ENCODE peak calls at places on chromosome X, in five cellular contexts. One of them, this sample, is unnamed. For H3K4me1, the result is how much of the 10 kb centered on the place peaks cover.

GRCh38 chrX:129719268-129719667 is 19.5 kb upstream of the XPNPEP2 start:
- DNase-seq in HCT116: no peak
- DNase-seq in uterus: no peak
- DNase-seq in upper lobe of right lung: no peak
- DNase-seq in hepatocyte: no peak
- DNase-seq in this sample: no peak

GRCh38 chrX:47168495-47169073 is 23.6 kb downstream of the RBM10 start:
- DNase-seq in HCT116: no peak
- DNase-seq in uterus: no peak
- DNase-seq in upper lobe of right lung: peak
- DNase-seq in hepatocyte: no peak
- DNase-seq in this sample: peak

GRCh38 chrX:132821974-132822633 is 136.3 kb downstream of the HS6ST2 start:
- DNase-seq in HCT116: no peak
- DNase-seq in uterus: no peak
- DNase-seq in upper lobe of right lung: no peak
- DNase-seq in hepatocyte: peak
- DNase-seq in this sample: no peak

GRCh38 chrX:130079824-130080406 is 30.4 kb downstream of the ELF4 start:
- DNase-seq in HCT116: peak
- DNase-seq in uterus: peak
- DNase-seq in upper lobe of right lung: no peak
- DNase-seq in hepatocyte: peak
- DNase-seq in this sample: no peak

GRCh38 chrX:49053223-49054072 is 5.4 kb upstream of the CCDC120 start:
- DNase-seq in HCT116: no peak
- DNase-seq in uterus: peak
- DNase-seq in upper lobe of right lung: peak
- DNase-seq in hepatocyte: peak
- DNase-seq in this sample: peak

GRCh38 chrX:8955521-8955920 is 78.4 kb downstream of the FAM9B start:
- DNase-seq in HCT116: no peak
- DNase-seq in uterus: no peak
- DNase-seq in upper lobe of right lung: no peak
- DNase-seq in hepatocyte: no peak
- DNase-seq in this sample: no peak

GRCh38 chrX:47523297-47523696 is 37.7 kb upstream of the ARAF start:
- DNase-seq in HCT116: peak
- DNase-seq in uterus: peak
- DNase-seq in upper lobe of right lung: peak
- DNase-seq in hepatocyte: peak
- DNase-seq in this sample: peak

GRCh38 chrX:122268353-122268752 is 915.7 kb upstream of the GRIA3 start:
- DNase-seq in HCT116: no peak
- DNase-seq in uterus: no peak
- DNase-seq in upper lobe of right lung: no peak
- DNase-seq in hepatocyte: no peak
- DNase-seq in this sample: no peak

GRCh38 chrX:17944833-17945497 is 83.9 kb upstream of the RAI2 start:
- DNase-seq in HCT116: no peak
- DNase-seq in uterus: no peak
- DNase-seq in upper lobe of right lung: no peak
- DNase-seq in hepatocyte: peak
- DNase-seq in this sample: no peak

GRCh38 chrX:150035531-150035930 is 97.2 kb upstream of the EOLA2 start:
- DNase-seq in HCT116: no peak
- DNase-seq in uterus: no peak
- DNase-seq in upper lobe of right lung: no peak
- DNase-seq in hepatocyte: no peak
- DNase-seq in this sample: no peak

GRCh38 chrX:119833905-119834304 is 18.9 kb downstream of the UPF3B start:
- DNase-seq in HCT116: no peak
- DNase-seq in uterus: no peak
- DNase-seq in upper lobe of right lung: no peak
- DNase-seq in hepatocyte: no peak
- DNase-seq in this sample: no peak

GRCh38 chrX:119826399-119826959 is 26.3 kb downstream of the UPF3B start:
- DNase-seq in HCT116: no peak
- DNase-seq in uterus: no peak
- DNase-seq in upper lobe of right lung: no peak
- DNase-seq in hepatocyte: no peak
- DNase-seq in this sample: no peak

DNA sequence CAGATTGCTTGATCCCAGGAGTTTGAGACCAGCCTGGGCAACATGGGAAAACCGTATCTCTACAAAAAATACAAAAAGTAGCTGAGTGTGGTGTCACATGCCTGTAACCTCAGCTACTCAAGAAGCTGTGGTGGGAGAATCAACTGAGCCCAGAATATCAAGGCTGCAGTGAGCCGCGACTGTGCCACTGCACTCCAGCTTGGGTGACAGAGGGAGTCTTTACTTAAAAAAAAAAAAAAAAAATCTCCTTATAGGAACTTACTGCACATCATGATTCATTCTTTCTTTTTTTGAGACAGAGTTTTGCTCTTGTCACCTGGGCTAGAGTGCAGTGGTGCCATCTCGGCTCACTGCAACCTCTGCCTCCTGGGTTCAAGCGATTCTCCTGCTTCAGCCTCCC is 24.3 kb downstream of the UPF3B start:
- DNase-seq in HCT116: no peak
- DNase-seq in uterus: no peak
- DNase-seq in upper lobe of right lung: no peak
- DNase-seq in hepatocyte: no peak
- DNase-seq in this sample: no peak
- H3K4me1 ChIP-seq in HCT116: under half
- H3K4me1 ChIP-seq in uterus: under half
- H3K4me1 ChIP-seq in upper lobe of right lung: under half
- H3K4me1 ChIP-seq in hepatocyte: under half
- H3K4me1 ChIP-seq in this sample: under half

GRCh38 chrX:106811131-106811910 is 8.8 kb downstream of the TBC1D8B start:
- DNase-seq in HCT116: no peak
- DNase-seq in uterus: no peak
- DNase-seq in upper lobe of right lung: no peak
- DNase-seq in hepatocyte: no peak
- DNase-seq in this sample: no peak
- H3K4me1 ChIP-seq in HCT116: under half
- H3K4me1 ChIP-seq in uterus: under half
- H3K4me1 ChIP-seq in upper lobe of right lung: under half
- H3K4me1 ChIP-seq in hepatocyte: under half
- H3K4me1 ChIP-seq in this sample: under half

GRCh38 chrX:11016728-11017127 is 94.4 kb upstream of the HCCS start:
- DNase-seq in HCT116: no peak
- DNase-seq in uterus: no peak
- DNase-seq in upper lobe of right lung: no peak
- DNase-seq in hepatocyte: no peak
- DNase-seq in this sample: no peak
- H3K4me1 ChIP-seq in HCT116: under half
- H3K4me1 ChIP-seq in uterus: under half
- H3K4me1 ChIP-seq in upper lobe of right lung: under half
- H3K4me1 ChIP-seq in hepatocyte: under half
- H3K4me1 ChIP-seq in this sample: under half

DNA sequence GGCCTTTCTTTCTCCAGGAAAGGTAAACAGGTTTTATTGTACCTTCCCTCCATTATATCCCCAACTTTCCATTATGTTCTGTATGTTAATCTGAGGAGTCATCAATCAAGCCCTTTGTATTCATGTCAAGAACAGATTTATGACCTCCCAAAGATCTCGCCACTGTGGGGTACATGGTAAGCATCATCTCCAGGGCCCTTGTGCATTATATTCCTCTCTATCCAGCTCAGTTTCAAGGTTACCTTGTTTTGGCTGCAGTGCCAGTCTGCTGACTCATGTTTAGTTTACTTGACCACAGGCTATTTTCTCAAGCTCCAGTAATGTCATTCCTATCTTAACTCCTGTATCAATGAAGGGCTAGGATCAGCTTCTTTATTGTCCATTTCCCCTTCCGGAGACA is 125.1 kb upstream of the FRMPD4 start:
- DNase-seq in HCT116: no peak
- DNase-seq in uterus: no peak
- DNase-seq in upper lobe of right lung: no peak
- DNase-seq in hepatocyte: no peak
- DNase-seq in this sample: no peak
- H3K4me1 ChIP-seq in HCT116: under half
- H3K4me1 ChIP-seq in uterus: under half
- H3K4me1 ChIP-seq in upper lobe of right lung: under half
- H3K4me1 ChIP-seq in hepatocyte: under half
- H3K4me1 ChIP-seq in this sample: under half

GRCh38 chrX:40085714-40086113 is 12.0 kb downstream of the BCOR start:
- DNase-seq in HCT116: no peak
- DNase-seq in uterus: no peak
- DNase-seq in upper lobe of right lung: no peak
- DNase-seq in hepatocyte: no peak
- DNase-seq in this sample: no peak

GRCh38 chrX:40085086-40085551 is 12.6 kb downstream of the BCOR start:
- DNase-seq in HCT116: no peak
- DNase-seq in uterus: no peak
- DNase-seq in upper lobe of right lung: no peak
- DNase-seq in hepatocyte: peak
- DNase-seq in this sample: no peak

GRCh38 chrX:40088299-40088625 is 9.5 kb downstream of the BCOR start:
- DNase-seq in HCT116: no peak
- DNase-seq in uterus: no peak
- DNase-seq in upper lobe of right lung: no peak
- DNase-seq in hepatocyte: no peak
- DNase-seq in this sample: no peak

GRCh38 chrX:40087574-40088298 is 10.0 kb downstream of the BCOR start:
- DNase-seq in HCT116: no peak
- DNase-seq in uterus: no peak
- DNase-seq in upper lobe of right lung: no peak
- DNase-seq in hepatocyte: no peak
- DNase-seq in this sample: no peak

GRCh38 chrX:40086569-40087335 is 11.0 kb downstream of the BCOR start:
- DNase-seq in HCT116: no peak
- DNase-seq in uterus: no peak
- DNase-seq in upper lobe of right lung: no peak
- DNase-seq in hepatocyte: peak
- DNase-seq in this sample: no peak
- H3K4me1 ChIP-seq in HCT116: half or more
- H3K4me1 ChIP-seq in uterus: under half
- H3K4me1 ChIP-seq in upper lobe of right lung: under half
- H3K4me1 ChIP-seq in hepatocyte: half or more
- H3K4me1 ChIP-seq in this sample: under half

GRCh38 chrX:39249999-39250398 is 448.7 kb downstream of the MID1IP1 start:
- DNase-seq in HCT116: no peak
- DNase-seq in uterus: no peak
- DNase-seq in upper lobe of right lung: no peak
- DNase-seq in hepatocyte: no peak
- DNase-seq in this sample: no peak
- H3K4me1 ChIP-seq in HCT116: under half
- H3K4me1 ChIP-seq in uterus: under half
- H3K4me1 ChIP-seq in upper lobe of right lung: under half
- H3K4me1 ChIP-seq in hepatocyte: under half
- H3K4me1 ChIP-seq in this sample: under half

DNA sequence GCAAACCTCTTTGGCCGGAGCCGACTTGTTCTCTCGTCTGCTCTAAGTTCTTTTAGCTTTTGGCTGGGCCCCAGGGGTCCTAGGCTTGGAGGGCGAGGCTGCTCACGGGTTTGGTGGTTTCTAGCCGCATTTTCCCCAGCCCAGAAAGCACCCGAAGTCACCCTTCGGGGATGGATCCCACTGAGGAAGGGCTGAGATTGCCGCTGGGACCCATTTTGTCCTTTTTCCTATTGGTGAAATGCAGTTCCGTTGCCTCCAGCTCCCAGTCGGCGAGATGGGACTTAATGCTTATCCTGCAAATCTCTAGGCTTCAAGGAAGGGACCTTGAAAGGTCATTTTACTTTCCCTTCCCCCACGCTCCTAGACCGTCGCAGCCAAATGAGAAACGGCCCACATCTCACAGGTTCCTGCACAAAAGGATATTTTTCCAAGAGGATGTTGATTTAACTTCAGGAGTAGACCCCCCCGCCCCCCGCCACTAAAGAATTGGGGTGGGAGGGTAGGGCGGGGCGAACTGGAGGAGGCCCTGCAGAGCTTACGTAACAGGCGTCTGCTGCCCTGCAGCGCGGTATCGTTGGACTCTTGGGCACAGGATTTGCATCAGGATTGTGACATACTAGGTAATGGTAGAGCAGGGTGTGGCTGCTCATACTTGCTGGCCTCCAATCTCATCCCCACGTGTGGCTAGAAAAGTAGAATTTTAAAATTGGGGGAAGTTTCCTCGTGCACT is 564 bp downstream of the PGK1 start:
- DNase-seq in HCT116: no peak
- DNase-seq in uterus: peak
- DNase-seq in upper lobe of right lung: peak
- DNase-seq in hepatocyte: peak
- DNase-seq in this sample: peak
- H3K4me1 ChIP-seq in HCT116: under half
- H3K4me1 ChIP-seq in uterus: under half
- H3K4me1 ChIP-seq in upper lobe of right lung: under half
- H3K4me1 ChIP-seq in hepatocyte: under half
- H3K4me1 ChIP-seq in this sample: under half

DNA sequence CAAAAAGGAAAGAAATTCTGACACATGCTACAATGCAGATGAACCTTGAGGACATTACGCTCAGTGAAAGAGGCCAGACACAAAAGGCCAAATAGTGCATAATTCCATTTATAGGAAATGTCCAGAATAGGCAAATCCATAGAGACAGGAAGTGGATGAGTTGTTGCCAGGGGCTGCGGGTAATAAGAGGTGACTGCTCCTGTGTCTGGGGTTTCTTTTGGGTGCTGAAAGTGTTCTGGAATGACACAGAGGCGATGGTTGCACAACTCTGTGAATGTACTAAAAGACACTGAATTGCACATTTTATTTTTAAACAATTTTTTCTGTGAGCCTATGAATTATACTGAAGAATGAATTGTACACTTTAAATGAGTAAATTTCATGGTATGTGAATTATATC is 23.3 kb upstream of the IRAK1 start:
- DNase-seq in HCT116: no peak
- DNase-seq in uterus: no peak
- DNase-seq in upper lobe of right lung: no peak
- DNase-seq in hepatocyte: no peak
- DNase-seq in this sample: no peak
- H3K4me1 ChIP-seq in HCT116: under half
- H3K4me1 ChIP-seq in uterus: under half
- H3K4me1 ChIP-seq in upper lobe of right lung: under half
- H3K4me1 ChIP-seq in hepatocyte: under half
- H3K4me1 ChIP-seq in this sample: under half

GRCh38 chrX:7889680-7890079 is 37.5 kb downstream of the PNPLA4 start:
- DNase-seq in HCT116: no peak
- DNase-seq in uterus: no peak
- DNase-seq in upper lobe of right lung: no peak
- DNase-seq in hepatocyte: no peak
- DNase-seq in this sample: no peak

GRCh38 chrX:7891928-7892327 is 35.3 kb downstream of the PNPLA4 start:
- DNase-seq in HCT116: no peak
- DNase-seq in uterus: no peak
- DNase-seq in upper lobe of right lung: no peak
- DNase-seq in hepatocyte: no peak
- DNase-seq in this sample: no peak

GRCh38 chrX:7889138-7889537 is 38.1 kb downstream of the PNPLA4 start:
- DNase-seq in HCT116: no peak
- DNase-seq in uterus: no peak
- DNase-seq in upper lobe of right lung: no peak
- DNase-seq in hepatocyte: no peak
- DNase-seq in this sample: no peak
- H3K4me1 ChIP-seq in HCT116: under half
- H3K4me1 ChIP-seq in uterus: under half
- H3K4me1 ChIP-seq in upper lobe of right lung: under half
- H3K4me1 ChIP-seq in hepatocyte: under half
- H3K4me1 ChIP-seq in this sample: under half

This sample was measured in aorta.